ENCODE peak calls at places on chromosomes 2 and 18, in six cellular contexts. I is stimulated activated CD4-positive, alpha-beta T cell treated with anti-CD3 and anti-CD28 coated beads, Interleukin-1b, Interleukin-23, amount 100 ng/mL, for 24 hours; O is IMR-90; P is neural crest cell; W is NCI-H226; B is activated naive CD8-positive, alpha-beta T cell treated with anti-CD3 and anti-CD28 coated beads, Interleukin-2, amount 50 U/mL, for 24 hours. Y is an unnamed sample.

GRCh38 chr2:192655916-192656315 is 461.2 kb upstream of the TMEFF2 start:
- DNase-seq in I (no peak), O (no peak), P (no peak), W (no peak), B (no peak), Y (no peak)

GRCh38 chr2:61762292-61762691 is 91.6 kb downstream of the FAM161A start:
- DNase-seq in I (no peak), O (no peak), P (no peak), W (no peak), B (no peak), Y (no peak)

GRCh38 chr2:210558708-210559107 is 2.3 kb downstream of the CPS1 start:
- DNase-seq in I (no peak), O (no peak), P (no peak), W (no peak), B (no peak), Y (no peak)

GRCh38 chr2:223585691-223586090 is 16.5 kb downstream of the SCG2 start:
- DNase-seq in I (no peak), O (peak; percentile 28), P (no peak), W (peak; percentile 49), B (no peak), Y (no peak)

GRCh38 chr2:59223737-59224136 is 982.6 kb upstream of the FANCL start:
- DNase-seq in I (no peak), O (no peak), P (no peak), W (no peak), B (no peak), Y (no peak)

GRCh38 chr2:190069936-190070696 is 7.6 kb upstream of the MSTN start:
- DNase-seq in I (peak; percentile 3), O (peak; percentile 75), P (peak; percentile 23), W (peak; percentile 22), B (peak; percentile 22), Y (peak; percentile 9)

GRCh38 chr2:119198267-119198840 is 25.3 kb upstream of the STEAP3 start:
- DNase-seq in I (no peak), O (peak; percentile 41), P (no peak), W (peak; percentile 93), B (no peak), Y (no peak)

GRCh38 chr2:54755641-54756326 is 32.3 kb downstream of the EML6 start:
- DNase-seq in I (no peak), O (no peak), P (no peak), W (no peak), B (no peak), Y (no peak)

GRCh38 chr2:70132244-70133126 is 45.2 kb downstream of the PCBP1 start:
- DNase-seq in I (no peak), O (peak; percentile 63), P (no peak), W (no peak), B (no peak), Y (no peak)

GRCh38 chr18:10928971-10929373 is 220.4 kb downstream of the PIEZO2 start:
- DNase-seq in I (no peak), O (peak; percentile 97), P (no peak), W (peak; percentile 61), B (no peak), Y (no peak)

GRCh38 chr18:57438669-57439616 is 3.8 kb downstream of the ONECUT2 start:
- DNase-seq in I (no peak), O (no peak), P (no peak), W (no peak), B (peak; percentile 7), Y (no peak)

GRCh38 chr2:206435738-206436137 is 7.6 kb upstream of the ADAM23 start:
- DNase-seq in I (no peak), O (no peak), P (no peak), W (no peak), B (no peak), Y (no peak)

GRCh38 chr2:176491172-176491904 is 222.1 kb downstream of the MTX2 start:
- DNase-seq in I (no peak), O (peak; percentile 96), P (no peak), W (peak; percentile 69), B (peak; percentile 51), Y (peak; percentile 13)

GRCh38 chr2:54813584-54813983 is 90.1 kb downstream of the EML6 start:
- DNase-seq in I (no peak), O (no peak), P (no peak), W (no peak), B (no peak), Y (no peak)

GRCh38 chr18:77811510-77811909 is 561.9 kb downstream of the GALR1 start:
- DNase-seq in I (no peak), O (no peak), P (no peak), W (no peak), B (no peak), Y (no peak)

Y was measured in effector memory CD8-positive, alpha-beta T cell.